ENCODE peak calls at places on chromosomes 7 and 10, in six cellular contexts. R is thoracic aorta, A is suprapubic skin, F is AG04449, U is fibroblast of villous mesenchyme, M is GM12864. Q is an unnamed sample.

GRCh38 chr7:116801092-116801710 is 61.2 kb upstream of the CAPZA2 start:
- DNase-seq in R (no peak), A (no peak), F (peak; percentile 77), U (peak; percentile 66), M (no peak), Q (no peak)

GRCh38 chr10:114068054-114068707 is 24.5 kb downstream of the ADRB1 start:
- DNase-seq in R (no peak), A (no peak), F (no peak), U (no peak), M (no peak), Q (no peak)

GRCh38 chr10:46033602-46034011 is 3.2 kb upstream of the NCOA4 start:
- DNase-seq in R (no peak), A (no peak), F (peak; percentile 62), U (peak; percentile 68), M (no peak), Q (no peak)

GRCh38 chr10:3944591-3944990 is 159.6 kb upstream of the KLF6 start:
- DNase-seq in R (no peak), A (no peak), F (no peak), U (no peak), M (no peak), Q (no peak)

GRCh38 chr7:130927564-130927963 is 193.6 kb upstream of the KLF14 start:
- DNase-seq in R (no peak), A (no peak), F (no peak), U (no peak), M (no peak), Q (no peak)

GRCh38 chr7:134391223-134391622 is 67.7 kb downstream of the AKR1B1 start:
- DNase-seq in R (no peak), A (no peak), F (no peak), U (no peak), M (no peak), Q (no peak)

GRCh38 chr7:55026086-55026790 is 7.4 kb downstream of the EGFR start:
- DNase-seq in R (no peak), A (no peak), F (no peak), U (peak; percentile 60), M (no peak), Q (no peak)

GRCh38 chr7:91812388-91812787 is 68.1 kb downstream of the MTERF1 start:
- DNase-seq in R (no peak), A (no peak), F (no peak), U (no peak), M (no peak), Q (no peak)

GRCh38 chr7:40436761-40437160 is 302.0 kb downstream of the SUGCT start:
- DNase-seq in R (no peak), A (no peak), F (no peak), U (no peak), M (no peak), Q (no peak)

GRCh38 chr10:96441126-96441905 is 72.4 kb downstream of the TLL2 start:
- DNase-seq in R (no peak), A (peak; percentile 35), F (no peak), U (no peak), M (no peak), Q (no peak)

GRCh38 chr10:58555170-58555929 is 42.7 kb downstream of the BICC1 start:
- DNase-seq in R (no peak), A (no peak), F (no peak), U (no peak), M (no peak), Q (no peak)

GRCh38 chr10:69439813-69440506 is 11.3 kb upstream of the TSPAN15 start:
- DNase-seq in R (no peak), A (no peak), F (no peak), U (peak; percentile 96), M (no peak), Q (no peak)

GRCh38 chr10:72730462-72730861 is 38.5 kb downstream of the MCU start:
- DNase-seq in R (no peak), A (no peak), F (peak; percentile 66), U (peak; percentile 46), M (no peak), Q (no peak)

GRCh38 chr7:158084555-158084954 is 503.1 kb downstream of the PTPRN2 start:
- DNase-seq in R (no peak), A (no peak), F (no peak), U (no peak), M (no peak), Q (no peak)

GRCh38 chr7:87574630-87575029 is 26.1 kb downstream of the ABCB1 start:
- DNase-seq in R (no peak), A (no peak), F (no peak), U (peak; percentile 1), M (no peak), Q (no peak)

GRCh38 chr7:106485031-106485551 is 175.9 kb downstream of the CCDC71L start:
- DNase-seq in R (no peak), A (no peak), F (peak; percentile 59), U (peak; percentile 75), M (no peak), Q (no peak)

GRCh38 chr7:121313793-121314676 is 14.8 kb upstream of the WNT16 start:
- DNase-seq in R (no peak), A (no peak), F (no peak), U (peak; percentile 30), M (peak; percentile 50), Q (no peak)

GRCh38 chr7:95157381-95157780 is 167.0 kb downstream of the PON1 start:
- DNase-seq in R (no peak), A (no peak), F (no peak), U (no peak), M (no peak), Q (no peak)

GRCh38 chr7:40200791-40201190 is 66.0 kb downstream of the SUGCT start:
- DNase-seq in R (no peak), A (no peak), F (peak; percentile 76), U (peak; percentile 79), M (no peak), Q (no peak)

GRCh38 chr10:34710391-34710751 is 104.7 kb downstream of the PARD3 start:
- DNase-seq in R (no peak), A (no peak), F (no peak), U (peak; percentile 72), M (no peak), Q (no peak)

GRCh38 chr10:127976286-127976685 is 69.4 kb downstream of the PTPRE start:
- DNase-seq in R (no peak), A (no peak), F (no peak), U (peak; percentile 59), M (no peak), Q (no peak)

DNA sequence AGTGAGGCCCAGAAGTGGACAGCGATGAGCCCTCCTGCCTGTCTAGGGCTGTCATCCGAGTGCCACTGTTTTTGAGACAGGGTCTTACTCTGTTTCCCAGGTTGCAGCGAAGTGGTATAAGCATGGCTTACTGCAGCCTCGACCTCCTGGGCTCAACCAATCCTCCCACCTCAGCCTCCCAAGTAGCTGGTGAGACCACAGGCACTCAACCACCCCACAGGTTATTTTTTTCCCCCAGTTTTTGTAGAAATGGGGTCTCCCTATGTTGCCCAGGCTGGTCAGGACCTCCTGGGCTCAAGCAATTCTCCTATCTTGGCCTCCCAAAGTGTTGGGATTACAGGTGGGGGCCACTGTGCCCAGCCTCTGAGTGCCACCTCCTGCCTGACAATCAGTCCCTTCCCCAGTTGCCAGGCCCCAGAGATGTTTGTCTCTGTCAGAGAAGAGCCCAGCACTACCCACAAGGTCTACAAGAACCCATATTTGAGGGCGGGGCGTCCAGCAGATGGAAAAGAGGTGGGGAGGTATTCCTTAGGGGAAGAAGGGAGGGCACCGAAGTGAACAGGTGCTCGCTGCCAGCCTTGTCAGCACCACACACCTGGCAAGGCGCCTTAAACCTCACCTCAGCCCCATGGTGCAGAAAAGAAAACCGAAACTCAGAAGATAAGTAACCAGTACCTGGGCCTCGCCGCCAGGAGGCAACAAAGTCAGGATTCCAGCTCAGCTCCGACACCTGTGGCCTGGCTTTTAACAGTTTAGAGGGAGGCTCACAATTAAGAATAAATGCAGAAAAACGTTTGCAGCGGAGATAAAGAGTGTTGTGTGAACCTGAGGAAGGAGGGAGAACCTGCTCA is 77.4 kb upstream of the ANLN start:
- DNase-seq in R (no peak), A (no peak), F (no peak), U (no peak), M (no peak), Q (no peak)
- TF ChIP-seq CTCF in R (no peak), A (peak; percentile 44), F (peak; percentile 15), U (peak; percentile 7), M (peak; percentile 45), Q (peak; percentile 59)

DNA sequence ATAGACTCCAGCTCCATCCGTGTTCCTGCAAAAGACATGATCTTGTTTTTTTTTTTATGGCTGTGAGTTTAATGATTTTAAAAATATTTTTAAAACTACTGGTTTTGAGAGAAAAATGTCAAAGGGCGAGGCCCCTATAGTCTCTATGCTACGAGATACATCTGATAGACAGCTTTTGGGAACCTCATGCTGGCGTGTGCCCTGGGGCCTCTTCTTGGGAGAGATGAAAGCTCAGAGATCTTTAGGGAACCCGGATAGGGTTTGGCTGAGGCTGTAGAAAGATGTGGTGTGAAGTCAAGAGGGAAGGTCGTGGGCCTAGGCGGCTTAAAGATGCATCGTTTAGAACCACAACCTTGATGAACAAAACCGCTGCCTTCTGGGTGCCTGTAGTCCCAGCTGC is 70.2 kb downstream of the PDIA4 start:
- DNase-seq in R (no peak), A (no peak), F (no peak), U (no peak), M (no peak), Q (no peak)
- TF ChIP-seq CTCF in R (no peak), A (no peak), F (no peak), U (no peak), M (no peak), Q (no peak)

DNA sequence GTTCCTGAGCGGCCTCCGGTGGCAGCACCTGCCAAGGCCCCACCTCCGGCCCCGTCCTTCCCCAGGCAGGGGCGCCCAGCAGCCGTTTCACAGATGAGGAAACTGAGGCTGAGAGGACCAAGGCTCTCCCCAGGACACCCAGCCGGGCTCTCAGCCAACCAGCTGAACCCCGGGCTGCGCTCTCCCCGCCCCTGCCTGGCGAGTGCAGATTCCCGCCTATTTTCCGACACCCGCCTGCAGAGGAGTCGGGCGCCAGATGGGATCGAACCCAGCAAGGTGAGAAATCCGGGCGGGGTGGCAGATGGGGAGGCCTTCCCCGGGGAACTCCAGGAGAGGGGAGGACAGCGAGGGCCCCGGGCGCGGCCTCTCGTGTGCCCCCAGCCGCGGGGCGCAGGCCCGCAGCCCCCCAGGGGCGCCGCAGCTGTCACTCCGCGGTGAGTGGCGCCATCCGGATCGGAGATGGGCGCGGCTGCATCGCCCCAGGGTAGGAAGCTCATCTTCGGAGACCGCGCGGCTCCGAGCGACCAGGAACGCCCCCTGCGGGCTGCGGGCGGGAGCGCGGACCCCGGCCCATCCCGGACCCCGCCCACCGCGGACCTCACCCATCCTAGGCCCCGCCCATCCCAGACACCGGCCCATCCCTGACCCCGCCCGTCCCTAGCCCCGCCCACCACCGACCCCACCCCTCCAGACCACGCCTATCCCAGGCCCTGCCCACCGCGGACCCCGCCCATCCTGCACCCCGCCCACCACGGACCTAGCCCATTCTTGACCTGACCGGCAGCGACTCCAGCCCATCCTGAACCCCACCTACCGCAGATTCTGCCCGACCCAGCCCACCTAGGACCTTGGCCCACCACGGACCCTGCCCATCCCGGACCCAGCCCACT is 90.3 kb downstream of the MICALL2 start:
- DNase-seq in R (no peak), A (no peak), F (no peak), U (no peak), M (no peak), Q (no peak)
- TF ChIP-seq CTCF in R (no peak), A (peak; percentile 11), F (no peak), U (peak; percentile 11), M (peak; percentile 23), Q (peak; percentile 79)

DNA sequence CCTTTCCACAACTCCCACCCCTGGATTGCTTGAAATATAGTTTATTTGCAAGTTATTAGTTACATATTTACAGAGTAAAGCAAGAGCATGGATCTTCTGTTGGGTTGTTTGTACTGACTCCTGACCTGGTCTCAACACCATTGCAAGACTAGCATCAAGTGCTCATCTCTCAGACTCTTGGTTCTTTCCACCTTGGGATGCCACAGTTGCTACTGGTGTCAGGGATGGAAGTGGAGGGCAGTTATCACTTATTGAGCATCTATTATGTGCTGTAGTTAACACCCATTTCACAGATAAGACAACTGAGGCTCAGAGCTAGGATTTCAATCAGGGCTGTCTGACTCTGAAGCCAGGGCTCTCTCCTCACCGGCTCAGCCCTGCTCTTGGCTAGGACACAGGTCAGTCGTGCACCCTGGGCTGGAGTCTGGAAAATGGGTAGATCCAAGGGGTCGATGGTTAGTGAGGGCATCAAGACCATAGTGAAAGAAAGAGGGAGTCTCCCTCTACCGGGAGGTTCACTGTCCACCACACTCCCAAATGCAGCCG is 614 bp upstream of the ADAMTS14 start:
- DNase-seq in R (no peak), A (no peak), F (no peak), U (no peak), M (no peak), Q (no peak)
- TF ChIP-seq CTCF in R (no peak), A (no peak), F (peak; percentile 9), U (peak; percentile 28), M (no peak), Q (no peak)